ENCODE peak calls at places on chromosomes 7 and 10, in five cellular contexts. S is HCT116, V is esophagus squamous epithelium, Z is left lung, R is heart left ventricle. L is an unnamed sample.

GRCh38 chr10:47412869-47413268 is 28.8 kb upstream of the ZNF488 start:
- DNase-seq in S (no peak), V (no peak), Z (no peak), R (no peak), L (no peak)

GRCh38 chr7:130559184-130559583 is 67.3 kb downstream of the MEST start:
- DNase-seq in S (no peak), V (no peak), Z (no peak), R (no peak), L (no peak)

GRCh38 chr10:31644931-31645633 is 283.5 kb downstream of the ARHGAP12 start:
- DNase-seq in S (no peak), V (no peak), Z (no peak), R (no peak), L (no peak)

GRCh38 chr7:138565451-138566114 is 105.5 kb downstream of the TRIM24 start:
- DNase-seq in S (peak), V (no peak), Z (peak), R (no peak), L (no peak)

GRCh38 chr10:79052311-79053080 is 16.3 kb upstream of the ZMIZ1 start:
- DNase-seq in S (no peak), V (no peak), Z (no peak), R (no peak), L (peak)

GRCh38 chr7:138258194-138258554 is 181.9 kb downstream of the AKR1D1 start:
- DNase-seq in S (no peak), V (no peak), Z (no peak), R (no peak), L (no peak)

GRCh38 chr7:32507416-32507815 is 12.1 kb downstream of the AVL9 start:
- DNase-seq in S (no peak), V (no peak), Z (no peak), R (no peak), L (no peak)

GRCh38 chr7:133730360-133730759 is 396.8 kb upstream of the LRGUK start:
- DNase-seq in S (no peak), V (no peak), Z (no peak), R (no peak), L (no peak)

GRCh38 chr7:130982160-130982638 is 248.2 kb upstream of the KLF14 start:
- DNase-seq in S (no peak), V (no peak), Z (no peak), R (no peak), L (no peak)

GRCh38 chr7:123966936-123967335 is 41.9 kb downstream of the SPAM1 start:
- DNase-seq in S (no peak), V (no peak), Z (no peak), R (no peak), L (no peak)

GRCh38 chr7:88243345-88243909 is 23.6 kb upstream of the SRI start:
- DNase-seq in S (peak), V (no peak), Z (no peak), R (no peak), L (peak)

GRCh38 chr7:150668977-150669376 is 16.5 kb upstream of the GIMAP2 start:
- DNase-seq in S (no peak), V (no peak), Z (no peak), R (no peak), L (no peak)

GRCh38 chr10:84135836-84136235 is 3.5 kb upstream of the GHITM start:
- DNase-seq in S (no peak), V (no peak), Z (no peak), R (no peak), L (no peak)

GRCh38 chr7:149796287-149796860 is 23.0 kb upstream of the ZNF467 start:
- DNase-seq in S (no peak), V (no peak), Z (no peak), R (no peak), L (no peak)

GRCh38 chr7:134212576-134213546 is 85.7 kb downstream of the LRGUK start:
- DNase-seq in S (no peak), V (no peak), Z (no peak), R (no peak), L (no peak)

GRCh38 chr7:114026486-114027089 is 107.8 kb upstream of the PPP1R3A start:
- DNase-seq in S (peak), V (no peak), Z (no peak), R (no peak), L (no peak)

GRCh38 chr10:33039167-33039566 is 81.1 kb upstream of the ITGB1 start:
- DNase-seq in S (no peak), V (no peak), Z (no peak), R (no peak), L (no peak)

GRCh38 chr7:79998343-79998742 is 136.3 kb upstream of the GNAI1 start:
- DNase-seq in S (no peak), V (no peak), Z (no peak), R (no peak), L (no peak)

GRCh38 chr10:116272497-116273221 is at the start of gene GFRA1:
- DNase-seq in S (no peak), V (no peak), Z (peak), R (no peak), L (no peak)

GRCh38 chr7:129707910-129708490 is 96.5 kb downstream of the NRF1 start:
- DNase-seq in S (no peak), V (no peak), Z (no peak), R (no peak), L (no peak)

GRCh38 chr7:66258409-66258808 is 53.3 kb downstream of the TPST1 start:
- DNase-seq in S (no peak), V (no peak), Z (no peak), R (no peak), L (no peak)

GRCh38 chr7:18829101-18829486 is 288.3 kb downstream of the TWIST1 start:
- DNase-seq in S (no peak), V (no peak), Z (no peak), R (no peak), L (no peak)

GRCh38 chr10:63201118-63201517 is 68.0 kb downstream of the NRBF2 start:
- DNase-seq in S (no peak), V (no peak), Z (no peak), R (no peak), L (no peak)

GRCh38 chr10:114042895-114043531 is 653 bp upstream of the ADRB1 start:
- DNase-seq in S (peak), V (no peak), Z (no peak), R (peak), L (peak)

GRCh38 chr10:103504181-103504783 is 10.8 kb downstream of the NEURL1 start:
- DNase-seq in S (peak), V (no peak), Z (no peak), R (peak), L (peak)

GRCh38 chr7:155787171-155787851 is 25.0 kb downstream of the SHH start:
- DNase-seq in S (no peak), V (no peak), Z (no peak), R (no peak), L (no peak)

DNA sequence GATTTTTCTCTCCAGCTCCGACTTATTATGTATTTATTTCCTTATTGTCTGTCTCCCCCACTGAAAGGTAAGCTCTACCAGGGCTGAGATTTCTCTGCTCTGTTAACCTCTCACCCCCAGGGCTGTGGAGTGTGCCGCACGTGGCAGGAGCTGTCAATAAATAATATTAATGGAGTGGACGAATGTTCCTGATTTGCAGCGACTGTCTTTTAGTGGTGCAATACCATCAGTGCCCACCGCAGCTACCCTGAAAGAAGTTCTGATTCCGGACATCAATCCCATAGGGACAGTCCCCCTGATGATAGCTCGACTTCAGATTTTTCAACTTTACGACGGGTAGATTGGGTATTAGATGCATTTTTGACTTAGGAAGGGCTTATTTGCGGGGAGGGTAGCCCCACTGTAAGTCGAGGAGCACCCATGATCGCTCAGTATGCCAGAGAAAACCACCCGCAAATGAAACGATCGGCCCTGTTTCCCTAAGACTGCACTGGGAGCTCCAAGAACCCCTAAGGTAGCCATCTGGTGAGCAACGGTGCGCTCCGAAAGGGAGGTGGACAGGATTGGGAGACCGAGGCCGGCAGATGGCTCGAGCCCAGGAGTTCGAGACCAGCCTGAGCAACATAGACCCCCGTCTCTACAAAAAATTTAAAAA is 986 bp upstream of the PPP2R2D start:
- DNase-seq in S (no peak), V (no peak), Z (no peak), R (no peak), L (no peak)
- TF ChIP-seq CTCF in S (peak), V (no peak), Z (no peak), R (peak), L (no peak)

GRCh38 chr7:42186181-42186580 is 50.8 kb downstream of the GLI3 start:
- DNase-seq in S (no peak), V (no peak), Z (no peak), R (no peak), L (peak)
- TF ChIP-seq CTCF in S (peak), V (peak), Z (no peak), R (peak), L (peak)

GRCh38 chr7:42694894-42695553 is 216.8 kb downstream of the C7orf25 start:
- DNase-seq in S (no peak), V (no peak), Z (no peak), R (no peak), L (no peak)

GRCh38 chr7:42692609-42693008 is 219.3 kb downstream of the C7orf25 start:
- DNase-seq in S (no peak), V (no peak), Z (no peak), R (no peak), L (no peak)

GRCh38 chr7:42689626-42690025 is 222.2 kb downstream of the C7orf25 start:
- DNase-seq in S (no peak), V (no peak), Z (no peak), R (no peak), L (no peak)

GRCh38 chr7:42693722-42694121 is 218.1 kb downstream of the C7orf25 start:
- DNase-seq in S (no peak), V (no peak), Z (peak), R (no peak), L (no peak)

GRCh38 chr7:42691030-42691639 is 220.7 kb downstream of the C7orf25 start:
- DNase-seq in S (peak), V (no peak), Z (no peak), R (no peak), L (peak)
- TF ChIP-seq CTCF in S (peak), V (peak), Z (peak), R (peak), L (no peak)

GRCh38 chr7:45882465-45882810 is 5.8 kb upstream of the IGFBP1 start:
- DNase-seq in S (no peak), V (no peak), Z (no peak), R (no peak), L (no peak)

GRCh38 chr7:45881280-45881758 is 7.0 kb upstream of the IGFBP1 start:
- DNase-seq in S (no peak), V (no peak), Z (no peak), R (no peak), L (no peak)

GRCh38 chr7:45881759-45882464 is 6.4 kb upstream of the IGFBP1 start:
- DNase-seq in S (no peak), V (no peak), Z (no peak), R (no peak), L (no peak)

GRCh38 chr7:45878457-45879144 is 5.7 kb upstream of the CCDC201 start:
- DNase-seq in S (no peak), V (no peak), Z (no peak), R (no peak), L (no peak)

GRCh38 chr7:45880433-45880860 is 7.6 kb upstream of the CCDC201 start:
- DNase-seq in S (no peak), V (no peak), Z (no peak), R (no peak), L (no peak)
- TF ChIP-seq CTCF in S (no peak), V (no peak), Z (no peak), R (no peak), L (no peak)

GRCh38 chr7:74183653-74184450 is 9.7 kb downstream of the EIF4H start:
- DNase-seq in S (no peak), V (no peak), Z (no peak), R (no peak), L (no peak)
- TF ChIP-seq CTCF in S (peak), V (no peak), Z (no peak), R (no peak), L (no peak)

GRCh38 chr10:49379596-49380410 is 16.1 kb downstream of the DRGX start:
- DNase-seq in S (peak), V (no peak), Z (no peak), R (no peak), L (no peak)
- TF ChIP-seq CTCF in S (peak), V (no peak), Z (no peak), R (no peak), L (no peak)

GRCh38 chr7:146115665-146116451 is 743 bp upstream of the CNTNAP2 start:
- DNase-seq in S (no peak), V (no peak), Z (peak), R (peak), L (peak)
- TF ChIP-seq CTCF in S (no peak), V (no peak), Z (no peak), R (no peak), L (no peak)

DNA sequence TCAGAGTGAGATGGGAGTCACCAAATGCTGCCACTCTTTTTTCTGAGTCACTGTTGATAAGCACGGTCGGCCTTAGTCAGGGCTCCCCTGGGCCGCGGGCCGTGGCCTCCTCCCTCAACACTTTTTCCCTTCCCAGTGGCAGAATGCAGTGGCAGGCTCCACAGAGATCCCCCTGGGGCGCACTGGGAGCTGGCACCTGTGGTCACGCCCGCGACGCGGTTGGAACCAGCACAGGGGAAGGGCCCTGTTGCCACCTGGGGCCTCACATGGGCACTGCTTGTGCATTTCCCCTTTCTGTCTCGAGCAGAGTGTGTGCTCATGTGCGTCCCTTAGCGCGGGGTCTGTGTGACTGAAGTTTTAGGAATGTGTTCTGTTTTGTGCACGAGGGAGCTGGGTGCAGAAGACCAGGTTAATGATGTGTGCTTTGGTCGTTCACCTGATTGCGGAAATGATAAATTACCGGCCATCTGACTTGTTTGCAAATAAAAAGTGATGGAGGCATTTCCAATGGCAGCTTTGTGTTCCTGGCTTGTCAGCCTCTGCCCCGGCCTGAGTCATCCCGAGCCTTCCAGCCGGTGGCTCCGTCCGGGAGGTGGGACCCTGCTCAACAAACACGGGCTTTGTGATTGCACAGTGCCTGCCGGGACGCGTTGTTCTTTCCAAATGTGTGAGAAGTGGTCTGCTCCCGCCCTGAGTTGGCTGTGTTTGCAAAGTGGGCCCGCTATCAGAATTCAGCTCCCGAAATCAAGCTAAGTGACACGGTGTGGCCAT is 100.6 kb downstream of the NKX6-2 start:
- DNase-seq in S (no peak), V (no peak), Z (peak), R (peak), L (no peak)
- TF ChIP-seq CTCF in S (no peak), V (no peak), Z (no peak), R (no peak), L (no peak)